ENCODE peak calls at places on chromosomes 7 and 10, in four cellular contexts. One of them, this sample, is unnamed.

GRCh38 chr10:133235891-133236321 is 1.7 kb upstream of the VENTX start:
- DNase-seq in H1: no peak
- DNase-seq in HepG2: no peak
- DNase-seq in K562: no peak
- DNase-seq in this sample: no peak

GRCh38 chr7:38796636-38797501 is 112.1 kb downstream of the VPS41 start:
- DNase-seq in H1: no peak
- DNase-seq in HepG2: peak; percentile 46
- DNase-seq in K562: peak; percentile 64
- DNase-seq in this sample: peak; percentile 78

GRCh38 chr10:67550042-67550441 is 146.0 kb downstream of the CTNNA3 start:
- DNase-seq in H1: no peak
- DNase-seq in HepG2: no peak
- DNase-seq in K562: no peak
- DNase-seq in this sample: no peak

GRCh38 chr7:134154581-134155130 is 27.5 kb downstream of the LRGUK start:
- DNase-seq in H1: no peak
- DNase-seq in HepG2: no peak
- DNase-seq in K562: no peak
- DNase-seq in this sample: no peak

GRCh38 chr10:97991875-97992274 is 38.5 kb downstream of the CRTAC1 start:
- DNase-seq in H1: no peak
- DNase-seq in HepG2: peak; percentile 3
- DNase-seq in K562: peak; percentile 17
- DNase-seq in this sample: peak; percentile 11

GRCh38 chr10:31000867-31001266 is 30.8 kb downstream of the ZNF438 start:
- DNase-seq in H1: no peak
- DNase-seq in HepG2: no peak
- DNase-seq in K562: no peak
- DNase-seq in this sample: no peak

GRCh38 chr7:127417346-127417745 is 24.8 kb upstream of the ZNF800 start:
- DNase-seq in H1: no peak
- DNase-seq in HepG2: no peak
- DNase-seq in K562: no peak
- DNase-seq in this sample: no peak

GRCh38 chr7:139798221-139798620 is 20.4 kb upstream of the HIPK2 start:
- DNase-seq in H1: no peak
- DNase-seq in HepG2: no peak
- DNase-seq in K562: no peak
- DNase-seq in this sample: no peak

GRCh38 chr7:27945356-27945755 is 205.4 kb downstream of the TAX1BP1 start:
- DNase-seq in H1: no peak
- DNase-seq in HepG2: no peak
- DNase-seq in K562: no peak
- DNase-seq in this sample: no peak

GRCh38 chr7:2255145-2256139 is 13.4 kb downstream of the NUDT1 start:
- DNase-seq in H1: no peak
- DNase-seq in HepG2: no peak
- DNase-seq in K562: no peak
- DNase-seq in this sample: no peak

GRCh38 chr7:2032030-2032875 is 200.5 kb downstream of the MAD1L1 start:
- DNase-seq in H1: no peak
- DNase-seq in HepG2: no peak
- DNase-seq in K562: no peak
- DNase-seq in this sample: peak; percentile 6

GRCh38 chr7:80659120-80660055 is 20.9 kb downstream of the CD36 start:
- DNase-seq in H1: no peak
- DNase-seq in HepG2: peak; percentile 26
- DNase-seq in K562: peak; percentile 18
- DNase-seq in this sample: peak; percentile 44

GRCh38 chr10:121838931-121839330 is 88.9 kb downstream of the ATE1 start:
- DNase-seq in H1: no peak
- DNase-seq in HepG2: no peak
- DNase-seq in K562: no peak
- DNase-seq in this sample: no peak

GRCh38 chr7:20141666-20142065 is 75.5 kb downstream of the MACC1 start:
- DNase-seq in H1: no peak
- DNase-seq in HepG2: no peak
- DNase-seq in K562: no peak
- DNase-seq in this sample: no peak

GRCh38 chr7:122803323-122803722 is 82.9 kb downstream of the CADPS2 start:
- DNase-seq in H1: no peak
- DNase-seq in HepG2: peak; percentile 36
- DNase-seq in K562: no peak
- DNase-seq in this sample: peak; percentile 74

DNA sequence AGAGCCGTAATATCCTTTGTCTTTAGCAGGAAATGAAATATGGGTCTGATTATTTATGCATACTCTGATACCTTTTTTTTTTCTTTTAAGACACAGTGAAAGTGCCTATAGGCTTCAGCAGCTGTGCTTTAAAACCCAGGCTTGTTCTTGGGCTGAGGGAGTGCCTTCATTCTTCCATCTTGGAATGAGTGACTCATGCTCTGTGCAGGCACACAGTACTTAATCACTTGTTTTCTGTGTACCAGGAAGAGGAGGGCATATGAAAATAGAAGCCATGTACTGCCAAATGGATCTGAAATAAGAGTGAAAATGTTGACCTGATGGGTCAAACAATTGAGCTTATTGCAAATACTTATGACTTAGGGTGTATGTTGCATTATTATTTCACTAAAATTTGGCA is 12.0 kb downstream of the INPP5F start:
- DNase-seq in H1: no peak
- DNase-seq in HepG2: no peak
- DNase-seq in K562: peak; percentile 51
- DNase-seq in this sample: peak; percentile 94
- H3K4me1 ChIP-seq in H1: no peaks in the 10 kb centered on the region
- H3K4me1 ChIP-seq in HepG2: peaks cover 64% of the 10 kb centered on the region
- H3K4me1 ChIP-seq in K562: peaks cover 11% of the 10 kb centered on the region
- H3K4me1 ChIP-seq in this sample: peaks cover 24% of the 10 kb centered on the region

GRCh38 chr10:13191362-13191761 is 30.0 kb downstream of the MCM10 start:
- DNase-seq in H1: no peak
- DNase-seq in HepG2: no peak
- DNase-seq in K562: no peak
- DNase-seq in this sample: no peak
- H3K36me3 ChIP-seq in H1: peaks cover 36% of the 10 kb centered on the region
- H3K36me3 ChIP-seq in HepG2: peaks cover 9% of the 10 kb centered on the region
- H3K36me3 ChIP-seq in K562: peaks cover 97% of the 10 kb centered on the region
- H3K36me3 ChIP-seq in this sample: peaks cover 5% of the 10 kb centered on the region

DNA sequence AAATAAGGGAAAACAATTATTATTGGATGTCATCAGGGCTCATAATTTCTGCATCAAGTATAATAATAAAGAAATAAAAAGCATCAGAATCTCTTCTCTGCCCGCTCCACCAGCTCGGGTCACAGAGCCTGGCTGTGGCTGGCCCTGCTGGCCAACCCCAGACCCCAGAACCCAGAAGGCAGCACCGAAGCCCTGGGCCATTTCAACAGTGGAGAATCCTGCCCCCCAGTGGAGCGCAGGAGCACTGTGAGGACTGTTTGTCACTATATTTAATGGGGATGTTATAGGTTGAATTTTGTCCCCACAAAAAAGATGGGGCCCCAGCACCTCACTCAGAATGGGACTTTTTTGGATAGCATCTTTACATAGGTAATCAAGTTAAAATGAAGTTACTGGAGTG is 27.3 kb downstream of the DENND11 start:
- DNase-seq in H1: peak; percentile 39
- DNase-seq in HepG2: no peak
- DNase-seq in K562: peak; percentile 50
- DNase-seq in this sample: no peak
- TF ChIP-seq JUN in H1: no peak
- TF ChIP-seq JUN in HepG2: no peak
- TF ChIP-seq JUN in K562: no peak
- TF ChIP-seq JUN in this sample: no peak

GRCh38 chr7:138654616-138655015 is 46.5 kb downstream of the SVOPL start:
- DNase-seq in H1: no peak
- DNase-seq in HepG2: no peak
- DNase-seq in K562: no peak
- DNase-seq in this sample: no peak
- H3K4me1 ChIP-seq in H1: no peaks in the 10 kb centered on the region
- H3K4me1 ChIP-seq in HepG2: no peaks in the 10 kb centered on the region
- H3K4me1 ChIP-seq in K562: no peaks in the 10 kb centered on the region
- H3K4me1 ChIP-seq in this sample: no peaks in the 10 kb centered on the region

GRCh38 chr7:148787571-148788295 is 89.0 kb downstream of the CUL1 start:
- DNase-seq in H1: no peak
- DNase-seq in HepG2: no peak
- DNase-seq in K562: no peak
- DNase-seq in this sample: no peak

GRCh38 chr7:148783801-148784527 is 85.3 kb downstream of the CUL1 start:
- DNase-seq in H1: no peak
- DNase-seq in HepG2: no peak
- DNase-seq in K562: no peak
- DNase-seq in this sample: no peak

GRCh38 chr7:148782757-148783456 is 84.2 kb downstream of the CUL1 start:
- DNase-seq in H1: no peak
- DNase-seq in HepG2: no peak
- DNase-seq in K562: no peak
- DNase-seq in this sample: no peak
- H3K36me3 ChIP-seq in H1: peaks cover 5% of the 10 kb centered on the region
- H3K36me3 ChIP-seq in HepG2: peaks cover 19% of the 10 kb centered on the region
- H3K36me3 ChIP-seq in K562: peaks cover 90% of the 10 kb centered on the region
- H3K36me3 ChIP-seq in this sample: peaks cover 20% of the 10 kb centered on the region

DNA sequence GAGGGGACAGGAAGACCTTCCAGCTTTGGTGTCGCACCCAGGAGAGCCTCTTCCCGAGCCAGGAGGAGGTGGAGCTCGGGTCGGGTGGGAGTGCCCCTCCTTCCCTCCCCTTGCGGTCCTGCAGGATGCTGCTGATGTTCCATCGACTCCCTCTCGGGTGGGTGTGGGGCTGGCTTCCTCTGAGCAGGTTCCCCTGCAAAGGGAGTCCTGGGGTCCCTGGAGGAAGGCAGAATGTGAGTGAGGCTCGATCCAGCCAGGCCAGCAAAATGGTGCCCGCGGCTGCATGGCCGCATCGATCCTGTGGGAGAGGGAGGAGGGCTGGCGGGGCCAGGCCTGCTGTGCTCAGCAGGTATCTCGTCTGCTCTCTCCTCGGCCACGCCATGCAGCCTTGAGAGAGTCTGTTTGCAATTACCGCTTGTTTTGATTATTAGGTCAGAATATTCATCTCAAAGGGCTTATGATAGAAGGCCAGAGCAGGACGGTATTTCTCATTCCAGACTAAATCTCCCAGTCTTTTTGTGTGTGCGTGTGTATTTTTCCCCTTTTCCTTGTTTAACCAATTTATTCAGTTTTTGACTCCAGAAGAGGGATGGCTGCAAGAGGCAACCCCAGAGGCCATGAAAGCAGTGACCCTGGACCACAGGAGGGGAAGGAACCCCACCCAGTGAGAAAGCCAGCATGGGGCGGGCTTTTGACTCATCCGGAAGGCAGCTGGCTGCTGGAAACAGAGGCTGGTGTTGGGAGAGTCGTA is 137.3 kb upstream of the ZMIZ1 start:
- DNase-seq in H1: no peak
- DNase-seq in HepG2: no peak
- DNase-seq in K562: no peak
- DNase-seq in this sample: peak; percentile 52
- TF ChIP-seq JUN in H1: no peak
- TF ChIP-seq JUN in HepG2: no peak
- TF ChIP-seq JUN in K562: no peak
- TF ChIP-seq JUN in this sample: no peak

This sample was measured in endothelial cell of umbilical vein.